ENCODE peak calls at places on chromosomes 6 and 20, in ten cellular contexts. Y is astrocyte of the spinal cord, D is brain microvascular endothelial cell, K is fibroblast of the aortic adventitia, E is choroid plexus epithelial cell, I is GM13977, U is H9, N is lung, A is fibroblast of lung, F is fibroblast of mammary gland. V is an unnamed sample.

GRCh38 chr6:122276637-122277036 is 122.8 kb upstream of the HSF2 start:
- DNase-seq in Y (no peak), D (no peak), K (no peak), E (no peak), I (no peak), U (no peak), N (no peak), A (no peak), F (peak), V (no peak)

GRCh38 chr20:1364106-1364505 is 28.7 kb downstream of the FKBP1A start:
- DNase-seq in Y (no peak), D (no peak), K (no peak), E (no peak), I (no peak), U (no peak), N (no peak), A (no peak), F (no peak), V (peak)

GRCh38 chr6:2746557-2747061 is 4.1 kb downstream of the MYLK4 start:
- DNase-seq in Y (peak), D (no peak), K (no peak), E (peak), I (no peak), U (no peak), N (no peak), A (no peak), F (no peak), V (no peak)

GRCh38 chr6:39530201-39530759 is 194.9 kb downstream of the KIF6 start:
- DNase-seq in Y (peak), D (no peak), K (peak), E (peak), I (peak), U (no peak), N (no peak), A (peak), F (peak), V (peak)

GRCh38 chr20:35773154-35773751 is 1.4 kb downstream of the PHF20 start:
- DNase-seq in Y (peak), D (peak), K (peak), E (peak), I (peak), U (no peak), N (peak), A (peak), F (peak), V (peak)

GRCh38 chr20:63132715-63133471 is 83.0 kb downstream of the YTHDF1 start:
- DNase-seq in Y (no peak), D (no peak), K (no peak), E (no peak), I (no peak), U (peak), N (no peak), A (no peak), F (no peak), V (no peak)

GRCh38 chr6:55040102-55040848 is 134.0 kb upstream of the HCRTR2 start:
- DNase-seq in Y (peak), D (no peak), K (peak), E (peak), I (no peak), U (no peak), N (no peak), A (peak), F (peak), V (no peak)

GRCh38 chr6:35583893-35584688 is 71.4 kb upstream of the TULP1 start:
- DNase-seq in Y (peak), D (peak), K (peak), E (peak), I (peak), U (peak), N (peak), A (peak), F (peak), V (peak)

GRCh38 chr6:92757926-92758325 is 661.4 kb downstream of the EPHA7 start:
- DNase-seq in Y (no peak), D (no peak), K (no peak), E (no peak), I (no peak), U (no peak), N (no peak), A (no peak), F (no peak), V (no peak)

GRCh38 chr20:61556116-61556515 is 304.1 kb downstream of the CDH4 start:
- DNase-seq in Y (peak), D (peak), K (peak), E (peak), I (no peak), U (no peak), N (no peak), A (peak), F (peak), V (no peak)

GRCh38 chr6:113347420-113347819 is 509.7 kb upstream of the MARCKS start:
- DNase-seq in Y (peak), D (peak), K (peak), E (peak), I (no peak), U (no peak), N (no peak), A (peak), F (peak), V (no peak)

GRCh38 chr6:89927788-89928565 is 33.7 kb downstream of the GJA10 start:
- DNase-seq in Y (peak), D (no peak), K (peak), E (peak), I (no peak), U (no peak), N (no peak), A (peak), F (peak), V (no peak)

GRCh38 chr6:75752365-75752764 is 3.3 kb downstream of the MYO6 start:
- DNase-seq in Y (peak), D (no peak), K (no peak), E (peak), I (no peak), U (no peak), N (no peak), A (peak), F (no peak), V (no peak)

DNA sequence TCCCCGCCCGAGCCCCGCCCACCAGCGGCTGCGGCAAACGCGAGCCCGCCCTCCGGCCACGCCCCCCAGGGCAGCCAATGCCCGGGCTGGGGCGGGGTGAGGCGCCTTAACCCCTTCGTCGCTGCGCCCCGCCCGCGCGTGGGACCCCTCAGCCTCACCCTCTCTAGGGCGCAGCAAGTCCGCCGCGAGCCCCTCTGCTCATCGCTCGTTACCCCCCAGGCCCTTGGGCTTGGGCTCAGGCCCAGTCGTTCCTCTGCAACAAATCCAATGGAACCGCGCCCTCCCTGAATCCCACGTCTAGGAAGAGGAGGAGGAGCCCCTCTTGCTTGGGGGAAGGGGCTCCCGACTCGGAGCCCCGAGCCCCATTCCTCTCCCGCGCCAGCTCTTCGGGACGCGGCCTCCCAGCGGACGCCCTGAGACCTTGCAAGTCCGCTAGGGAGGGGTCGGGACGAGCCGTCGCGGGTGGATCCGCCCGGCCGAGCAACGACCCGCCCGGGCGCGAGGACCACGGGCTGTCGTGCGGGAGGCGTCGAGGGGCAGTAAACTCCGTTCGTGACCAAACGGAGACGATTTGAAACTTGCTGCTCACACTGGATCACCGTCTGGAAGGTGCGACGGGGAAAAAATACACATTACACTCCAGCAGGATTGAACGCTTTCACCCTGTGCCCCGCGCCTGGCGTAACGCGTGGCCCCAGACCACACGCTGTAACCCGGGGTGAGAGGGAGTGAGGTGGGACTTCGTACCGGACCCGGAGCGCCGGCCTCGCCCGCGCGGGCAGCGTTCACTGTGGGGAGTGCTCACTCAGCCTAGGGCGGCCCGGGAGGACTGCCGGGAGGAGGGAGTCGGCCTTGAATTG is 463 bp upstream of the LZTS3 start:
- DNase-seq in Y (peak), D (peak), K (peak), E (peak), I (peak), U (peak), N (peak), A (peak), F (peak), V (peak)
- TF ChIP-seq CTCF in Y (peak), D (peak), K (peak), E (peak), I (no peak), U (peak), N (no peak), A (no peak), F (no peak), V (peak)

DNA sequence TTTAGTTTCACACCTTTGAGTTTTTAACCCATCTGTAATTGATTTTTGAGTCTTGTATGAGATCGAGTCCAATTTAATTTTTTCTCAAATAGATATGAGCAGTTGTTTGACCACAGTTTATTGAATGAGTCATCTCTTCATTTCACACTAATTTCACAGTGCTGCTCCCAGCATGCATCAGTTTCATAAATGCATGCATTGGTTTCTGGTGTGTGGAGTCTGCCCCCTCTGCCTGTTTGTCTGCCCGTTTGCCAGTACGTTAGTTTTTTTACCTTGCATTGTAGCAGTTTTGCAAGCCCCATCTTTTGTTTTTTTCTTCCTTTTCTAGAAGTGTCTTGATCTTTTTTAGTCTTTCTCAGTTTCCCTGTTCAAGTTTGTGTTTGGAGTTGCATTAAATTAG is 11.9 kb downstream of the SLX4IP start:
- DNase-seq in Y (peak), D (peak), K (peak), E (peak), I (peak), U (no peak), N (no peak), A (peak), F (peak), V (peak)
- TF ChIP-seq CTCF in Y (no peak), D (peak), K (no peak), E (peak), I (peak), U (no peak), N (no peak), A (peak), F (peak), V (no peak)

DNA sequence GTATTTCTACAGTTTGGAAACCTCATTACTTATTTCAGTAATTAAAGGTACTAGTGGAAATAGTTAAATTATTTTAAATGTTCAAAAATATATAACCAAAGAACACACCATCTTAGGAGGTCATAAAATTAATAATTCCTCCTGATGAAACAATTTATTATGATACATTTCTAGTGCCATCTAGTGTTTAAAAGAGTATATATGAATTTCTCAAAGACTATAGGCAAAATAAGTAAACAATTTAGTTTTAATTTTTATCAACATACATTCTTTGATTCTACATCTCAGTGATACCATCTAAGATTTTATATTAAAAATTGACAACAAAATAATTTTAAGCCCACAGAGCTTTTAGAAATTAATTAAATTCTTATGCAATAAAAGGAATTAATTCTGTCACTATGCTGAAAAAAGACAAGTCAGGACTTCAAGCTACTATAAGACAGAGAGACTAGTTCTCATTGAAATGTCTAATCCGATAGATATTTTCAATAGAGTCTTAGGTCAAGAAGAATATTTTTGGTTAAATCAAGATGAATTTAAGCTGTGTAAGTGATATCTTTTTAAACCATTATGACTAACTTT is 107.8 kb upstream of the RNF217 start:
- DNase-seq in Y (peak), D (no peak), K (peak), E (peak), I (no peak), U (no peak), N (no peak), A (no peak), F (no peak), V (no peak)
- TF ChIP-seq CTCF in Y (peak), D (no peak), K (peak), E (peak), I (peak), U (peak), N (no peak), A (no peak), F (peak), V (peak)

GRCh38 chr6:37110455-37111155 is 59.3 kb upstream of the PIM1 start:
- DNase-seq in Y (no peak), D (no peak), K (no peak), E (peak), I (peak), U (no peak), N (no peak), A (peak), F (peak), V (peak)
- TF ChIP-seq CTCF in Y (no peak), D (no peak), K (no peak), E (no peak), I (no peak), U (no peak), N (no peak), A (no peak), F (no peak), V (no peak)

DNA sequence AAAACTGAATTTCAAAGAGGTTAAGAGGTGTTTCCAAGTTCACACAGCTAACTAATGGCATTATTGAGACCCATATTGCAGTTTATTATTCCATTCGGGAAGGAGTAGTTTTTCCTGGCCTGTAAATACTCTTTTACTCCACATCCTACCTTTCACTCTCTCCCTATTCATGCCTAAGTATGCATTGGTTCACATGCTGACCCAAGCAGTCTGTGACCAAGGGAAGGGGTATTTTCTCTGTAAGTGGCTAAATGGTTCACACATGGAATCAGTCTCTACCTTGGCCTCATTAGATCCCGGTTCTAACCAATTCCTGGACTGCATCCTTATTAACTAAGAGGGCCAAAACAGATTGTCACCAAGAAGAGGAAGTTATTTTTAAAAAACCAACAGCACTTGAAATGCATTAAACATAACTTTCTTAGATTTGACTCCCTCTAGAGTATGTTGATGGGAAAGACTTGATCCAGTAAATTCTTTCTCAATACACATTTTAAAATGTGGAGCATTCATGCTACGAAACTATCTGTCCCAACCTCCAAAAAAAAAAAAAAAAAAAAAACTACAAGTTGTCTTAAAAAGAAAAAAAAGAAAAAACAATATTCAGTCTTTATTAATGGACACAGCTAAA is 17.8 kb upstream of the RSPO3 start:
- DNase-seq in Y (peak), D (no peak), K (peak), E (peak), I (no peak), U (no peak), N (no peak), A (peak), F (peak), V (no peak)
- TF ChIP-seq CTCF in Y (peak), D (peak), K (peak), E (peak), I (peak), U (peak), N (no peak), A (peak), F (peak), V (no peak)

GRCh38 chr20:54716169-54716747 is 240.9 kb downstream of the DOK5 start:
- DNase-seq in Y (no peak), D (no peak), K (no peak), E (no peak), I (no peak), U (no peak), N (no peak), A (no peak), F (no peak), V (no peak)

GRCh38 chr20:54714817-54715216 is 239.4 kb downstream of the DOK5 start:
- DNase-seq in Y (no peak), D (no peak), K (no peak), E (no peak), I (no peak), U (no peak), N (no peak), A (no peak), F (no peak), V (no peak)

GRCh38 chr20:54711061-54711460 is 235.7 kb downstream of the DOK5 start:
- DNase-seq in Y (no peak), D (no peak), K (no peak), E (no peak), I (no peak), U (no peak), N (no peak), A (no peak), F (no peak), V (no peak)

GRCh38 chr20:54716790-54717189 is 241.4 kb downstream of the DOK5 start:
- DNase-seq in Y (no peak), D (no peak), K (no peak), E (no peak), I (no peak), U (no peak), N (no peak), A (no peak), F (no peak), V (no peak)

DNA sequence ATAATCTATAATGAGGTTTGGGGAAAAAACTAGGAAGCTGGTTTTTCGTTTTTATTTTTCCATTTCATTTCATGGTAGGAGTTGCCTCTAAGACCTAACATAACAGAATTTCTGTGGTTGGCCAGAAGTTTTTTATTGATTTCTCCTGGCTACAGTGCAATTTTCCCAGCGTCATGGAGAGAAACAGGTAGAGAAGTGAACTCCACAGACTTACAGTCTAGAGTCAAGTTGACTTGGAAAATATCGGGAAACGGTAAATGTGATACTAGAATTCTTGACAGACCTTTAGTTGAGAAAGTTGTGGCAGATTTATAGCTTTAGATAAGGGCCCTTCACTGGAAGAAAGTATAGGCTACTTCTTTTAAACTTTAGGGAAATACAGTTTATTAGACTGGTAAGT is 238.3 kb downstream of the DOK5 start:
- DNase-seq in Y (no peak), D (no peak), K (no peak), E (no peak), I (no peak), U (no peak), N (no peak), A (no peak), F (no peak), V (no peak)
- TF ChIP-seq CTCF in Y (no peak), D (no peak), K (no peak), E (no peak), I (no peak), U (no peak), N (no peak), A (no peak), F (no peak), V (no peak)

GRCh38 chr6:26577720-26578072 is 19.1 kb upstream of the ABT1 start:
- DNase-seq in Y (no peak), D (no peak), K (no peak), E (no peak), I (no peak), U (no peak), N (no peak), A (no peak), F (no peak), V (no peak)
- TF ChIP-seq CTCF in Y (no peak), D (no peak), K (no peak), E (no peak), I (no peak), U (no peak), N (no peak), A (no peak), F (no peak), V (no peak)

DNA sequence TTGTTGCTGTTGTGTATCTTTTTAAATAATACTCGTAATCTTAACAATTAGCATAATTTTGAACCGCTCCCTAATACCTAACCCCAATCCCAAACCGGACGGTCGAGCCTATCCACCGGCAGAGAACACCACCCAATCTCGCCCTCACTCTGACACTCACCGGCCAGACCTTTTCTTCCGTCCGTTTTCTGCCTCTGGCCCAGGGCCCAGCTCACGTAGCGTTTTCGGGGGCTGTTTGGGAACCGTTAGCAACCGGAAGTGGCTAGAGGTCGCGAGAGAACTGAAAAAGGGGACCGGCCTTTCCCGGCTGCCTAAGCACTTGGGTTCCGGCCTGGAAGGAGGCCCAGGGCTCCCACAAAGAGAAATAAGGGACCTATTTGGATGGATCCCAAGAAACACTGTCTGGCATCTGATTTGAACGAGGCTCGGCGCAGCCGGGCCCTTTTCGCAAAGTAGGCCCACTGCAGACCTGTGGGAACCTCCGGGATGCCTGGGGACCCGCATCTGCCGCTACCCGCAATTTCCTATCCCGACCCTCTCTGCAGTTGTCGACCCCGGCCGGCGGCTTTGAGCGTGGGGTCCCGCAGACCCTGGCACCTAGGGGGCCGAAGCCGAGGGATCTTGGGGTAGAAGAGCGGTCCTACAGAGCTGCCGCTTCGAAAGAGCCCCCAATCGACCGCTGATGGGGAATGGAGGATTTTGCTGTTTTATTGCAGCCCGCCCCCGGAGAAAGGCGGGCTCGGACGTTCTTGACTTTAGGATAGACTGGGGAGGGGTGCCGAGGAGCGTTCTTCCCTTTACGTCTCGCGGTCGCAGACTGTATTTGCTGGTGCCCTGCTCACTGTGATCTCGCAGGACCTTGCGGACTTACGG is 4.9 kb upstream of the ZKSCAN8 start:
- DNase-seq in Y (peak), D (peak), K (peak), E (peak), I (peak), U (peak), N (peak), A (peak), F (peak), V (peak)
- TF ChIP-seq CTCF in Y (no peak), D (peak), K (no peak), E (no peak), I (no peak), U (no peak), N (no peak), A (no peak), F (no peak), V (no peak)

V was measured in activated CD8-positive, alpha-beta T cell treated with anti-CD3 and anti-CD28 coated beads for 36 hours.